ENCODE peak calls at places on chromosome 10, in nine cellular contexts. P is hepatocyte, A is K562, X is IMR-90, R is endothelial cell of umbilical vein, J is fibroblast of lung, D is heart left ventricle, L is dorsolateral prefrontal cortex, E is GM23338. Z is an unnamed sample.
A peak's percentile ranks its signal among the peaks of the same experiment; 100 is the strongest.

GRCh38 chr10:10499839-10500238 is 517.8 kb upstream of the CELF2 start:
- DNase-seq in J (peak; percentile 76), P (no peak), A (no peak), L (no peak), D (no peak), E (no peak), R (peak; percentile 61), X (peak; percentile 79), Z (no peak)

GRCh38 chr10:93821051-93821772 is 63.5 kb downstream of the LGI1 start:
- DNase-seq in R (peak; percentile 31), E (peak; percentile 70), J (peak; percentile 52), L (no peak), A (no peak), P (peak; percentile 36), X (peak; percentile 58), D (no peak), Z (no peak)

GRCh38 chr10:129442866-129443265 is 24.2 kb upstream of the MGMT start:
- DNase-seq in L (no peak), R (no peak), X (no peak), E (no peak), D (no peak), A (no peak), P (no peak), J (no peak), Z (no peak)

GRCh38 chr10:97640174-97640867 is at the start of gene PI4K2A:
- DNase-seq in R (peak; percentile 100), D (peak; percentile 99), L (peak; percentile 95), E (peak; percentile 100), X (peak; percentile 99), P (peak; percentile 100), J (peak; percentile 99), A (peak; percentile 95), Z (peak; percentile 99)

GRCh38 chr10:129865960-129866359 is 98.1 kb downstream of the EBF3 start:
- DNase-seq in X (no peak), E (no peak), J (no peak), P (no peak), R (no peak), A (no peak), D (no peak), L (no peak), Z (no peak)

GRCh38 chr10:75243426-75243825 is 7.7 kb upstream of the COMTD1 start:
- DNase-seq in X (no peak), R (no peak), L (no peak), P (no peak), A (peak; percentile 55), J (no peak), E (no peak), D (no peak), Z (no peak)

GRCh38 chr10:120732643-120733313 is 118.4 kb upstream of the WDR11 start:
- DNase-seq in L (no peak), D (no peak), A (no peak), P (no peak), X (no peak), J (no peak), R (peak; percentile 57), E (no peak), Z (no peak)

GRCh38 chr10:15789793-15790525 is 70.2 kb upstream of the ITGA8 start:
- DNase-seq in R (no peak), D (no peak), E (no peak), A (no peak), J (peak; percentile 96), L (no peak), P (no peak), X (peak; percentile 95), Z (no peak)

GRCh38 chr10:13971586-13972475 is 358.9 kb downstream of the FRMD4A start:
- DNase-seq in D (no peak), L (no peak), J (peak; percentile 77), P (no peak), A (no peak), R (peak; percentile 74), E (peak; percentile 56), X (peak; percentile 86), Z (no peak)

GRCh38 chr10:12394236-12395033 is 45.1 kb downstream of the CAMK1D start:
- DNase-seq in R (no peak), L (no peak), A (no peak), D (no peak), X (peak; percentile 75), J (no peak), E (no peak), P (no peak), Z (no peak)

GRCh38 chr10:129754211-129755050 is 209.6 kb downstream of the EBF3 start:
- DNase-seq in L (no peak), R (no peak), J (no peak), X (no peak), P (no peak), E (no peak), D (no peak), A (no peak), Z (peak; percentile 6)

GRCh38 chr10:25294032-25294926 is 119.5 kb downstream of the GPR158 start:
- DNase-seq in X (peak; percentile 8), J (no peak), A (no peak), R (no peak), D (no peak), L (no peak), P (peak; percentile 24), E (no peak), Z (no peak)

GRCh38 chr10:4109469-4109868 is 324.5 kb upstream of the KLF6 start:
- DNase-seq in L (no peak), D (no peak), R (peak; percentile 22), X (peak; percentile 66), E (no peak), A (no peak), J (peak; percentile 89), P (no peak), Z (no peak)

GRCh38 chr10:121268363-121268762 is 329.9 kb downstream of the FGFR2 start:
- DNase-seq in J (no peak), E (no peak), P (no peak), A (no peak), D (no peak), L (no peak), R (no peak), X (no peak), Z (no peak)

GRCh38 chr10:36342781-36343180 is 700.7 kb upstream of the FZD8 start:
- DNase-seq in J (no peak), R (no peak), L (no peak), A (no peak), E (no peak), D (no peak), X (no peak), P (no peak), Z (no peak)

DNA sequence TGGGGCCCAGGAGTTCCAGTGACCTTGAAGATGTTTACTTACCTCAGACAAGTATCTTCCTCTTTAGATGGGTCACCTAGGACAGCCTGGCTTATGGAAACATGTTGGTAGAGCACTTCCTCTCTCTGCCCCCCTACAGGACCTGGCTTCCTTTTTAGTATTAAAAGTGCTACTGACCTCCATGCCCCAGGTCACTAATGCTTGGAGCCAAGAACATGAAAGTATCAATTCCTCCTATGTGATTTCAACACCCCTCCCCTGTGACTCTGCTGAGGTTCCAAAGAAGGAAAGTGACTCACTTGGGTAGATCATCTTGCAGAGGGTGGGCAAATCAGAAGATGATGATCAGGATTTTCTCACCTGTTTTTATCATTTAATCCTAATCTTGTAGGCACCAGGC is 125.3 kb upstream of the CCDC6 start:
- DNase-seq in A (no peak), R (no peak), E (no peak), J (no peak), L (no peak), D (no peak), X (no peak), P (no peak), Z (no peak)
- H3K27ac ChIP-seq in A (no peak overlapping the region), R (no peak overlapping the region), E (no peak overlapping the region), J (no peak overlapping the region), L (no peak overlapping the region), D (no peak overlapping the region), X (no peak overlapping the region), P (no peak overlapping the region), Z (no peak overlapping the region)

GRCh38 chr10:27242473-27242950 is 1.9 kb upstream of the ACBD5 start:
- DNase-seq in J (no peak), D (no peak), P (no peak), L (no peak), X (no peak), A (no peak), R (no peak), E (no peak), Z (no peak)
- TF ChIP-seq CTCF in J (no peak), D (no peak), P (no peak), L (no peak), X (no peak), A (no peak), R (no peak), E (peak; percentile 12), Z (no peak)

GRCh38 chr10:1054684-1055083 is 1.5 kb upstream of the WDR37 start:
- DNase-seq in L (no peak), D (no peak), P (no peak), A (no peak), X (no peak), J (no peak), E (no peak), R (no peak), Z (no peak)
- H3K27ac ChIP-seq in L (no peak overlapping the region), D (peak overlapping the region; percentile 0), P (no peak overlapping the region), A (no peak overlapping the region), X (no peak overlapping the region), J (no peak overlapping the region), E (no peak overlapping the region), R (no peak overlapping the region), Z (no peak overlapping the region)

GRCh38 chr10:125799446-125799845 is 23.6 kb downstream of the UROS start:
- DNase-seq in L (no peak), D (no peak), E (no peak), A (peak; percentile 15), P (no peak), R (no peak), J (no peak), X (no peak), Z (no peak)

GRCh38 chr10:125795111-125795510 is 19.5 kb upstream of the MMP21 start:
- DNase-seq in P (no peak), A (no peak), R (no peak), J (no peak), L (peak; percentile 82), X (no peak), D (peak; percentile 53), E (no peak), Z (no peak)

GRCh38 chr10:125797999-125798662 is 22.5 kb upstream of the MMP21 start:
- DNase-seq in E (no peak), A (no peak), R (no peak), X (no peak), P (no peak), D (no peak), L (no peak), J (no peak), Z (no peak)

GRCh38 chr10:125795637-125796190 is 20.1 kb upstream of the MMP21 start:
- DNase-seq in E (no peak), R (no peak), P (no peak), D (no peak), A (no peak), L (no peak), X (no peak), J (no peak), Z (no peak)

GRCh38 chr10:125797424-125797823 is 21.8 kb upstream of the MMP21 start:
- DNase-seq in L (no peak), R (no peak), E (no peak), X (no peak), A (no peak), D (no peak), P (no peak), J (no peak), Z (no peak)
- TF ChIP-seq CTCF in L (no peak), R (no peak), E (no peak), X (no peak), A (no peak), D (no peak), P (no peak), J (no peak), Z (no peak)